ENCODE peak calls at places on chromosomes 7 and 10, in seven cellular contexts. One of them, this sample, is unnamed.

GRCh38 chr7:30896041-30896440 is 15.6 kb upstream of the AQP1 start:
- DNase-seq in T-helper 9 cell: no peak
- DNase-seq in cardiac muscle cell: peak
- DNase-seq in ELR: no peak
- DNase-seq in endothelial cell: no peak
- DNase-seq in activated naive CD8-positive, alpha-beta T cell treated with anti-CD3 and anti-CD28 coated beads, Interleukin-2, amount 50 U/mL, for 24 hours: no peak
- DNase-seq in PC-3: no peak
- DNase-seq in this sample: no peak

GRCh38 chr7:17320642-17321041 is 22.2 kb downstream of the AHR start:
- DNase-seq in T-helper 9 cell: no peak
- DNase-seq in cardiac muscle cell: no peak
- DNase-seq in ELR: no peak
- DNase-seq in endothelial cell: no peak
- DNase-seq in activated naive CD8-positive, alpha-beta T cell treated with anti-CD3 and anti-CD28 coated beads, Interleukin-2, amount 50 U/mL, for 24 hours: no peak
- DNase-seq in PC-3: no peak
- DNase-seq in this sample: no peak

GRCh38 chr10:44913312-44914079 is 2.4 kb downstream of the TMEM72 start:
- DNase-seq in T-helper 9 cell: no peak
- DNase-seq in cardiac muscle cell: peak
- DNase-seq in ELR: no peak
- DNase-seq in endothelial cell: no peak
- DNase-seq in activated naive CD8-positive, alpha-beta T cell treated with anti-CD3 and anti-CD28 coated beads, Interleukin-2, amount 50 U/mL, for 24 hours: no peak
- DNase-seq in PC-3: no peak
- DNase-seq in this sample: no peak

GRCh38 chr7:1925973-1926907 is 256.2 kb downstream of the ELFN1 start:
- DNase-seq in T-helper 9 cell: peak
- DNase-seq in cardiac muscle cell: no peak
- DNase-seq in ELR: no peak
- DNase-seq in endothelial cell: no peak
- DNase-seq in activated naive CD8-positive, alpha-beta T cell treated with anti-CD3 and anti-CD28 coated beads, Interleukin-2, amount 50 U/mL, for 24 hours: no peak
- DNase-seq in PC-3: no peak
- DNase-seq in this sample: no peak

GRCh38 chr7:33869176-33869575 is 36.2 kb upstream of the BMPER start:
- DNase-seq in T-helper 9 cell: no peak
- DNase-seq in cardiac muscle cell: no peak
- DNase-seq in ELR: no peak
- DNase-seq in endothelial cell: no peak
- DNase-seq in activated naive CD8-positive, alpha-beta T cell treated with anti-CD3 and anti-CD28 coated beads, Interleukin-2, amount 50 U/mL, for 24 hours: no peak
- DNase-seq in PC-3: no peak
- DNase-seq in this sample: no peak

GRCh38 chr10:127715782-127716378 is 21.1 kb upstream of the FOXI2 start:
- DNase-seq in T-helper 9 cell: no peak
- DNase-seq in cardiac muscle cell: peak
- DNase-seq in ELR: peak
- DNase-seq in endothelial cell: no peak
- DNase-seq in activated naive CD8-positive, alpha-beta T cell treated with anti-CD3 and anti-CD28 coated beads, Interleukin-2, amount 50 U/mL, for 24 hours: no peak
- DNase-seq in PC-3: peak
- DNase-seq in this sample: no peak

GRCh38 chr7:150451833-150452431 is 1.5 kb downstream of the GIMAP8 start:
- DNase-seq in T-helper 9 cell: no peak
- DNase-seq in cardiac muscle cell: peak
- DNase-seq in ELR: no peak
- DNase-seq in endothelial cell: no peak
- DNase-seq in activated naive CD8-positive, alpha-beta T cell treated with anti-CD3 and anti-CD28 coated beads, Interleukin-2, amount 50 U/mL, for 24 hours: no peak
- DNase-seq in PC-3: no peak
- DNase-seq in this sample: no peak

GRCh38 chr7:128112781-128113221 is 81.6 kb upstream of the LRRC4 start:
- DNase-seq in T-helper 9 cell: no peak
- DNase-seq in cardiac muscle cell: no peak
- DNase-seq in ELR: no peak
- DNase-seq in endothelial cell: no peak
- DNase-seq in activated naive CD8-positive, alpha-beta T cell treated with anti-CD3 and anti-CD28 coated beads, Interleukin-2, amount 50 U/mL, for 24 hours: no peak
- DNase-seq in PC-3: no peak
- DNase-seq in this sample: no peak

GRCh38 chr7:16916111-16916639 is 34.4 kb upstream of the AGR3 start:
- DNase-seq in T-helper 9 cell: no peak
- DNase-seq in cardiac muscle cell: peak
- DNase-seq in ELR: peak
- DNase-seq in endothelial cell: no peak
- DNase-seq in activated naive CD8-positive, alpha-beta T cell treated with anti-CD3 and anti-CD28 coated beads, Interleukin-2, amount 50 U/mL, for 24 hours: no peak
- DNase-seq in PC-3: peak
- DNase-seq in this sample: no peak

GRCh38 chr10:8444630-8445029 is 390.1 kb downstream of the GATA3 start:
- DNase-seq in T-helper 9 cell: no peak
- DNase-seq in cardiac muscle cell: peak
- DNase-seq in ELR: no peak
- DNase-seq in endothelial cell: peak
- DNase-seq in activated naive CD8-positive, alpha-beta T cell treated with anti-CD3 and anti-CD28 coated beads, Interleukin-2, amount 50 U/mL, for 24 hours: peak
- DNase-seq in PC-3: peak
- DNase-seq in this sample: peak

GRCh38 chr7:129784783-129785456 is 167.8 kb downstream of the UBE2H start:
- DNase-seq in T-helper 9 cell: no peak
- DNase-seq in cardiac muscle cell: no peak
- DNase-seq in ELR: no peak
- DNase-seq in endothelial cell: no peak
- DNase-seq in activated naive CD8-positive, alpha-beta T cell treated with anti-CD3 and anti-CD28 coated beads, Interleukin-2, amount 50 U/mL, for 24 hours: peak
- DNase-seq in PC-3: no peak
- DNase-seq in this sample: no peak

GRCh38 chr7:149765399-149766121 is 7.8 kb downstream of the ZNF467 start:
- DNase-seq in T-helper 9 cell: no peak
- DNase-seq in cardiac muscle cell: no peak
- DNase-seq in ELR: no peak
- DNase-seq in endothelial cell: no peak
- DNase-seq in activated naive CD8-positive, alpha-beta T cell treated with anti-CD3 and anti-CD28 coated beads, Interleukin-2, amount 50 U/mL, for 24 hours: no peak
- DNase-seq in PC-3: no peak
- DNase-seq in this sample: no peak

GRCh38 chr7:75915416-75916156 is 631 bp downstream of the POR start:
- DNase-seq in T-helper 9 cell: peak
- DNase-seq in cardiac muscle cell: peak
- DNase-seq in ELR: peak
- DNase-seq in endothelial cell: peak
- DNase-seq in activated naive CD8-positive, alpha-beta T cell treated with anti-CD3 and anti-CD28 coated beads, Interleukin-2, amount 50 U/mL, for 24 hours: peak
- DNase-seq in PC-3: no peak
- DNase-seq in this sample: no peak

GRCh38 chr10:112223725-112224124 is 40.2 kb upstream of the GPAM start:
- DNase-seq in T-helper 9 cell: no peak
- DNase-seq in cardiac muscle cell: no peak
- DNase-seq in ELR: peak
- DNase-seq in endothelial cell: no peak
- DNase-seq in activated naive CD8-positive, alpha-beta T cell treated with anti-CD3 and anti-CD28 coated beads, Interleukin-2, amount 50 U/mL, for 24 hours: no peak
- DNase-seq in PC-3: no peak
- DNase-seq in this sample: no peak

GRCh38 chr7:68998136-68998535 is 600.1 kb upstream of the AUTS2 start:
- DNase-seq in T-helper 9 cell: no peak
- DNase-seq in cardiac muscle cell: no peak
- DNase-seq in ELR: no peak
- DNase-seq in endothelial cell: no peak
- DNase-seq in activated naive CD8-positive, alpha-beta T cell treated with anti-CD3 and anti-CD28 coated beads, Interleukin-2, amount 50 U/mL, for 24 hours: no peak
- DNase-seq in PC-3: no peak
- DNase-seq in this sample: no peak

GRCh38 chr10:8688881-8689280 is 634.4 kb downstream of the GATA3 start:
- DNase-seq in T-helper 9 cell: no peak
- DNase-seq in cardiac muscle cell: no peak
- DNase-seq in ELR: no peak
- DNase-seq in endothelial cell: no peak
- DNase-seq in activated naive CD8-positive, alpha-beta T cell treated with anti-CD3 and anti-CD28 coated beads, Interleukin-2, amount 50 U/mL, for 24 hours: no peak
- DNase-seq in PC-3: no peak
- DNase-seq in this sample: no peak

GRCh38 chr7:145005601-145006000 is 169.7 kb upstream of the TPK1 start:
- DNase-seq in T-helper 9 cell: no peak
- DNase-seq in cardiac muscle cell: no peak
- DNase-seq in ELR: no peak
- DNase-seq in endothelial cell: no peak
- DNase-seq in activated naive CD8-positive, alpha-beta T cell treated with anti-CD3 and anti-CD28 coated beads, Interleukin-2, amount 50 U/mL, for 24 hours: no peak
- DNase-seq in PC-3: no peak
- DNase-seq in this sample: no peak

GRCh38 chr10:112525215-112525614 is 78.2 kb downstream of the VTI1A start:
- DNase-seq in T-helper 9 cell: no peak
- DNase-seq in cardiac muscle cell: no peak
- DNase-seq in ELR: peak
- DNase-seq in endothelial cell: no peak
- DNase-seq in activated naive CD8-positive, alpha-beta T cell treated with anti-CD3 and anti-CD28 coated beads, Interleukin-2, amount 50 U/mL, for 24 hours: no peak
- DNase-seq in PC-3: peak
- DNase-seq in this sample: no peak

GRCh38 chr7:100472854-100473499 is 6.0 kb downstream of the TSC22D4 start:
- DNase-seq in T-helper 9 cell: no peak
- DNase-seq in cardiac muscle cell: peak
- DNase-seq in ELR: peak
- DNase-seq in endothelial cell: no peak
- DNase-seq in activated naive CD8-positive, alpha-beta T cell treated with anti-CD3 and anti-CD28 coated beads, Interleukin-2, amount 50 U/mL, for 24 hours: no peak
- DNase-seq in PC-3: no peak
- DNase-seq in this sample: no peak

GRCh38 chr7:26562841-26563240 is 271.2 kb downstream of the SNX10 start:
- DNase-seq in T-helper 9 cell: no peak
- DNase-seq in cardiac muscle cell: no peak
- DNase-seq in ELR: no peak
- DNase-seq in endothelial cell: no peak
- DNase-seq in activated naive CD8-positive, alpha-beta T cell treated with anti-CD3 and anti-CD28 coated beads, Interleukin-2, amount 50 U/mL, for 24 hours: no peak
- DNase-seq in PC-3: no peak
- DNase-seq in this sample: no peak

GRCh38 chr7:34108150-34108549 is 202.8 kb downstream of the BMPER start:
- DNase-seq in T-helper 9 cell: no peak
- DNase-seq in cardiac muscle cell: peak
- DNase-seq in ELR: no peak
- DNase-seq in endothelial cell: no peak
- DNase-seq in activated naive CD8-positive, alpha-beta T cell treated with anti-CD3 and anti-CD28 coated beads, Interleukin-2, amount 50 U/mL, for 24 hours: no peak
- DNase-seq in PC-3: no peak
- DNase-seq in this sample: no peak

GRCh38 chr10:131727612-131728011 is 173.2 kb upstream of the PPP2R2D start:
- DNase-seq in T-helper 9 cell: no peak
- DNase-seq in cardiac muscle cell: no peak
- DNase-seq in ELR: no peak
- DNase-seq in endothelial cell: no peak
- DNase-seq in activated naive CD8-positive, alpha-beta T cell treated with anti-CD3 and anti-CD28 coated beads, Interleukin-2, amount 50 U/mL, for 24 hours: no peak
- DNase-seq in PC-3: no peak
- DNase-seq in this sample: no peak

GRCh38 chr10:97823734-97824133 is 25.9 kb upstream of the GOLGA7B start:
- DNase-seq in T-helper 9 cell: no peak
- DNase-seq in cardiac muscle cell: no peak
- DNase-seq in ELR: no peak
- DNase-seq in endothelial cell: no peak
- DNase-seq in activated naive CD8-positive, alpha-beta T cell treated with anti-CD3 and anti-CD28 coated beads, Interleukin-2, amount 50 U/mL, for 24 hours: no peak
- DNase-seq in PC-3: no peak
- DNase-seq in this sample: no peak

GRCh38 chr7:25119102-25119501 is 6.0 kb downstream of the CYCS start:
- DNase-seq in T-helper 9 cell: no peak
- DNase-seq in cardiac muscle cell: no peak
- DNase-seq in ELR: no peak
- DNase-seq in endothelial cell: no peak
- DNase-seq in activated naive CD8-positive, alpha-beta T cell treated with anti-CD3 and anti-CD28 coated beads, Interleukin-2, amount 50 U/mL, for 24 hours: no peak
- DNase-seq in PC-3: no peak
- DNase-seq in this sample: no peak

GRCh38 chr10:85666987-85667386 is 699.6 kb downstream of the GRID1 start:
- DNase-seq in T-helper 9 cell: no peak
- DNase-seq in cardiac muscle cell: no peak
- DNase-seq in ELR: no peak
- DNase-seq in endothelial cell: no peak
- DNase-seq in activated naive CD8-positive, alpha-beta T cell treated with anti-CD3 and anti-CD28 coated beads, Interleukin-2, amount 50 U/mL, for 24 hours: no peak
- DNase-seq in PC-3: no peak
- DNase-seq in this sample: no peak

GRCh38 chr10:68560916-68561691 is 967 bp downstream of the TET1 start:
- DNase-seq in T-helper 9 cell: no peak
- DNase-seq in cardiac muscle cell: peak
- DNase-seq in ELR: peak
- DNase-seq in endothelial cell: peak
- DNase-seq in activated naive CD8-positive, alpha-beta T cell treated with anti-CD3 and anti-CD28 coated beads, Interleukin-2, amount 50 U/mL, for 24 hours: peak
- DNase-seq in PC-3: no peak
- DNase-seq in this sample: no peak

GRCh38 chr10:133292919-133293809 is 15.5 kb downstream of the TUBGCP2 start:
- DNase-seq in T-helper 9 cell: no peak
- DNase-seq in cardiac muscle cell: peak
- DNase-seq in ELR: peak
- DNase-seq in endothelial cell: no peak
- DNase-seq in activated naive CD8-positive, alpha-beta T cell treated with anti-CD3 and anti-CD28 coated beads, Interleukin-2, amount 50 U/mL, for 24 hours: peak
- DNase-seq in PC-3: peak
- DNase-seq in this sample: no peak

GRCh38 chr7:20219446-20220292 is 2.5 kb upstream of the MACC1 start:
- DNase-seq in T-helper 9 cell: no peak
- DNase-seq in cardiac muscle cell: peak
- DNase-seq in ELR: peak
- DNase-seq in endothelial cell: peak
- DNase-seq in activated naive CD8-positive, alpha-beta T cell treated with anti-CD3 and anti-CD28 coated beads, Interleukin-2, amount 50 U/mL, for 24 hours: peak
- DNase-seq in PC-3: peak
- DNase-seq in this sample: no peak

This sample was measured in central memory CD8-positive, alpha-beta T cell.